ENCODE peak calls at places on chromosomes 4 and X, in six cellular contexts. W is GM13977; Z is left lung; E is tibial nerve; K is bronchial epithelial cell; J is CD4-positive, alpha-beta T cell. B is an unnamed sample.

GRCh38 chrX:57481514-57481913 is 110.3 kb upstream of the ZXDB start:
- DNase-seq in W (no peak), Z (no peak), E (no peak), K (no peak), J (no peak), B (no peak)

GRCh38 chr4:40595981-40596380 is 33.7 kb downstream of the RBM47 start:
- DNase-seq in W (no peak), Z (no peak), E (no peak), K (no peak), J (no peak), B (no peak)

GRCh38 chrX:37685452-37686347 is at the start of gene XK:
- DNase-seq in W (peak; percentile 24), Z (peak; percentile 55), E (no peak), K (peak; percentile 8), J (no peak), B (peak; percentile 19)

GRCh38 chr4:53994382-53994781 is 70.0 kb downstream of the CHIC2 start:
- DNase-seq in W (no peak), Z (peak; percentile 39), E (no peak), K (no peak), J (no peak), B (no peak)

GRCh38 chr4:142473960-142474338 is 372.2 kb downstream of the INPP4B start:
- DNase-seq in W (no peak), Z (no peak), E (no peak), K (no peak), J (no peak), B (no peak)

GRCh38 chrX:114675365-114675764 is 91.5 kb downstream of the HTR2C start:
- DNase-seq in W (no peak), Z (no peak), E (no peak), K (no peak), J (no peak), B (no peak)

GRCh38 chrX:68827848-68828562 is 816 bp upstream of the EFNB1 start:
- DNase-seq in W (peak; percentile 73), Z (peak; percentile 78), E (peak; percentile 79), K (peak; percentile 72), J (peak; percentile 62), B (peak; percentile 67)

GRCh38 chr4:72942565-72942964 is 127.0 kb downstream of the COX18 start:
- DNase-seq in W (no peak), Z (no peak), E (no peak), K (no peak), J (no peak), B (no peak)

GRCh38 chrX:85309717-85310116 is 65.9 kb downstream of the ZNF711 start:
- DNase-seq in W (no peak), Z (no peak), E (no peak), K (no peak), J (no peak), B (no peak)
- TF ChIP-seq CTCF in W (peak; percentile 1), Z (no peak), E (no peak), K (no peak), J (no peak), B (no peak)

DNA sequence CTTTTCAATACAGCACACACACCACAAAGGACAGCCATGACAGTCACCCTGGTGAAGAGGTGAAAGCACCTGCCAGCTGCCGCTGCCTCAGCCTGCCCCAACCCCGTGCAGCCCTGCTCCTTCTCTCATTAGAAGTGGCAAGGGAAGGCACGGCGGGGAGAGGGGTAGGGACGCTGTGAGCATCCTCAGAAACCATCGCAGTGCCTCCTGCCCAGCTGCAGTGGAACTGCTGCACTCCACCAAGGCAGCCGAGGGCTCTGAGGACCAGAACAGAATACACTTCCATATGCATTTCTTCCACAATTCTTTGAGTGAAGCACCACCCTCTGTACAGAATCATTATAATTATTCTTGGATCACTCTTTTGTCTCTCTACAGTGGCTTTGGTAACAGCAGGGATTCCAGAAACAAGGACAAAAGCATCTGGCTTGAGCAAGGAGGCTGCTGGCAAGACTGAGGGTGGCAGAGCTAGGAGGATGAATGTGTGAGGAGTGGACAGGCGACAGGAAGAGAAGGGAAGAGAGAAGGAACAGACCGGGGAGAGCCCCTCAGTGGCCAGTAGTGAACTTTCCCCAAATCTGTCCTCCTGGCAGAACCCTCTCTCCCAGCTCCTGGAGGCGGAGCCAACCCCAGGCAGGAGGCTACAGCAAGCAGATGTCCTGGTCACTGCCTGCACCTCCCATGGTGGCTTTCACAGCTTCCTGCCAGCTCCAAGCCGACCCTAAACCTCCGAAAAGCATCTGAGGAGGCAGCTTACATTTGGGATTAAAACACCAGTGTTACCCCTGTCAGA is 73.2 kb downstream of the MTNR1A start:
- DNase-seq in W (no peak), Z (no peak), E (no peak), K (no peak), J (no peak), B (no peak)
- TF ChIP-seq CTCF in W (no peak), Z (no peak), E (no peak), K (no peak), J (no peak), B (no peak)

DNA sequence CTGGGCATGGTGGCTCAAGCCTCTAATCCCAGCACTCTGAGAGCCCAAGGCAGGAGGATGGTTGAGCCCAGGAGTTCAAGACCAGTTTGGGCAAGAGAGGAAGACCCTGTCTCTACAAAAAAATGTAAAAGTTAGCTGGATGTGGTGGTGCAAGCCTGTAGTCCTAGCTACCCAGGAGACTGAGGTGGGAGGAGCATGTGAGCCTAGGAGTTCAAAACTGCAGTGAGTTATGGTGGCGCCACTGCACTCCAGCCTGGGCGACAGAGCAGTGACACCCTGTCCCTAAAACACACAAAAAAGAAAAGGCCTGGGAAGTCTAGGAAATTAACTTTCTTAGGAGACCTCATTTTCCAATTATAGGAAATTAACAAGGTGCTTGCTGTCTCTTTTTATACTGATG is 76.8 kb downstream of the JAKMIP1 start:
- DNase-seq in W (no peak), Z (no peak), E (no peak), K (no peak), J (no peak), B (no peak)
- TF ChIP-seq CTCF in W (no peak), Z (no peak), E (no peak), K (no peak), J (no peak), B (no peak)

DNA sequence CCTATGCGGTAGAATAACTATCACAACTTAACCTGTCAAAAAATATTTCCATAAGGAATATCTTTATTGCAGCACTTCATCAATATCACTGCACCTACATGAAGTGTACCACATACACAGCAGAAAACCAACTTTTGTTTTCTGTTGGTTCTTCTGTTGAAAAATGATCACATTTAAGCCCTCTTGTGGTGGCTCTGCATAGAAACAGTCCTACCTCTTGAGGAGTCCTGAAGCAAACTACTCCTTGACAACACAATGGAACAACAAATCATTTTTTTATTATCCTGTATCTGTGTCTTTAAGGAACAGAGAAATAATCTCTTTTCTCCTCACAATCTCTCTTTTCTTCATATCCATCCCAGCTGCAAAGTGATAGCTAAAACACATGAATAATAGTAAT is 39.8 kb upstream of the ATOH1 start:
- DNase-seq in W (peak; percentile 25), Z (no peak), E (no peak), K (peak; percentile 40), J (no peak), B (no peak)
- TF ChIP-seq CTCF in W (peak; percentile 44), Z (peak; percentile 27), E (no peak), K (peak; percentile 47), J (no peak), B (no peak)

DNA sequence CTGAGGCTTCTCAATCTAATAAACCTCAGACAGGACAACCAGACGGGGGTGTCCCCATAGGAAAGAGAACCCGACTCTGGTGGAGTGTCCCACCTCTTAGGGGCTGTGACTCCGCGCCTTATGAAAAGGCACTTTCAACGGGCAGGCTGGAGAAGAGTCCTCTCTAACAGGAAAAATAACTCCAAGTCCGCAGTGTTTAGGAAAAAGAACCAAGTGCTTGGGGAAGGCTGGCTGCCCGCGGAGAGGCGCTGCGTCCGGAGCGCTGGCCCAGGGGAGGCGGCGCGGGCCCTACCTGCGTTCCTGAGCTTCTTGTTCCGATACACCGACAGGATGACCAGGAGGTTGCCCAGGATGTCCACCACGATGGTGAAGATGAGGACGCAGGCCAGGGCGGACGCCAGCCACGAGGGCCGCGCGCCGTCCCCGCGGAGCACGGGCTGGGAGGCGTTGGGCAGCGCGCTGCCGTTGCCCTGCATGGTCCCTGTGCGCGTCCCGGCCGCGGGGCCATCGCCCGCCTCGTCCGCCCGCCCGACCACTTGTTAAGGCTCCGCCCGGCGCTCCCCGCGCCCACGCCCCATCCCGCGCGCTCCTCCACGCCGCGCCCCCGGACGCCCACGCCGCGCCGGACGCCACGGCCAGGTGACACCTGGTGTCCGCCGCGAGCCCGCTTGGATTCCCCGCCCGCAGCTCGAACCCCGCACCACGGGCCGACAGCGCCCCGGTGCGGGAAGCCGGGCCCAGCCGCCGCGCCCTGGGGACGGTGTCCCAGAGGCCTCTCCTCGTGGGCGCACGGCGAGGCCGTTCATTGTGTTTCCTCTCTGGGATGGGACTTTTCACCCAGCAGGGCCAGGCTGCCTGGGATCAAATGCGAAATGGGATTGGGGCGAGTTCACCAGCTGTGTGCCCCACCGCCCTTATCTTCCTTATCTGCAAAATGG is at the start of gene MTNR1A:
- DNase-seq in W (no peak), Z (no peak), E (no peak), K (no peak), J (no peak), B (no peak)
- TF ChIP-seq CTCF in W (no peak), Z (no peak), E (peak; percentile 6), K (peak; percentile 14), J (no peak), B (no peak)